ENCODE peak calls at places on chromosomes 7 and 10, in six cellular contexts. X, L, T, C, B and F are unnamed samples.
A peak's percentile ranks its signal among the peaks of the same experiment; 100 is the strongest.

GRCh38 chr7:141675431-141676210 is 26.3 kb downstream of the DENND11 start:
- DNase-seq in X (no peak), L (no peak), C (no peak), B (no peak), T (no peak), F (no peak)

GRCh38 chr10:63563623-63564022 is 42.4 kb downstream of the REEP3 start:
- DNase-seq in C (no peak), T (no peak), L (no peak), B (no peak), X (no peak), F (no peak)

GRCh38 chr7:66503036-66503370 is 125.7 kb upstream of the KCTD7 start:
- DNase-seq in B (no peak), C (no peak), L (no peak), T (no peak), X (no peak), F (no peak)

GRCh38 chr7:34728156-34728555 is 70.1 kb downstream of the NPSR1 start:
- DNase-seq in X (no peak), L (no peak), B (no peak), C (no peak), T (no peak), F (no peak)

GRCh38 chr7:108345710-108346336 is 110.4 kb downstream of the NRCAM start:
- DNase-seq in T (no peak), L (no peak), X (no peak), C (no peak), B (no peak), F (no peak)

GRCh38 chr7:128284102-128284501 is 43.0 kb downstream of the LEP start:
- DNase-seq in C (no peak), T (no peak), L (no peak), X (no peak), B (no peak), F (no peak)

GRCh38 chr7:2431260-2431867 is 28.0 kb downstream of the CHST12 start:
- DNase-seq in L (peak; percentile 85), T (peak; percentile 75), C (no peak), B (no peak), X (no peak), F (no peak)

GRCh38 chr10:120172371-120172770 is 279.8 kb downstream of the SEC23IP start:
- DNase-seq in C (no peak), X (no peak), B (no peak), L (no peak), T (no peak), F (no peak)

GRCh38 chr7:76998263-76998666 is 33.9 kb downstream of the SPDYE17 start:
- DNase-seq in L (no peak), B (no peak), T (no peak), C (no peak), X (no peak), F (no peak)

GRCh38 chr7:25369794-25370193 is 141.5 kb upstream of the NPVF start:
- DNase-seq in L (no peak), X (no peak), B (no peak), T (no peak), C (no peak), F (no peak)

GRCh38 chr10:117345143-117345542 is 30.1 kb downstream of the PDZD8 start:
- DNase-seq in L (no peak), X (no peak), T (peak; percentile 58), C (no peak), B (no peak), F (no peak)

GRCh38 chr7:120989571-120990220 is 1.2 kb downstream of the CPED1 start:
- DNase-seq in X (peak; percentile 38), B (peak; percentile 53), T (no peak), C (no peak), L (no peak), F (peak; percentile 10)

GRCh38 chr7:815284-816216 is 16.7 kb upstream of the SUN1 start:
- DNase-seq in T (peak; percentile 94), B (peak; percentile 68), X (no peak), C (peak; percentile 80), L (peak; percentile 90), F (peak; percentile 66)

GRCh38 chr10:128568041-128568440 is 441.8 kb upstream of the MKI67 start:
- DNase-seq in L (no peak), B (no peak), X (no peak), C (no peak), T (no peak), F (no peak)

GRCh38 chr10:90621577-90621976 is 236.3 kb downstream of the HTR7 start:
- DNase-seq in B (peak; percentile 34), L (peak; percentile 59), C (peak; percentile 48), X (peak; percentile 2), T (peak; percentile 40), F (peak; percentile 12)

GRCh38 chr10:129861776-129862530 is 102.1 kb downstream of the EBF3 start:
- DNase-seq in T (no peak), B (no peak), C (no peak), X (no peak), L (no peak), F (no peak)

GRCh38 chr7:1124164-1124563 is 35.8 kb downstream of the ZFAND2A start:
- DNase-seq in B (no peak), X (no peak), C (no peak), T (no peak), L (no peak), F (no peak)

GRCh38 chr7:5266148-5267028 is 16.4 kb upstream of the SLC29A4 start:
- DNase-seq in C (no peak), X (no peak), L (no peak), B (peak; percentile 9), T (peak; percentile 65), F (no peak)

GRCh38 chr10:84348860-84349259 is 20.5 kb downstream of the CCSER2 start:
- DNase-seq in X (peak; percentile 88), C (no peak), B (peak; percentile 28), L (no peak), T (no peak), F (no peak)

GRCh38 chr7:7895004-7895650 is 73.5 kb upstream of the GLCCI1 start:
- DNase-seq in X (no peak), C (no peak), T (no peak), L (no peak), B (no peak), F (no peak)

GRCh38 chr7:4058158-4058557 is 623.9 kb upstream of the FOXK1 start:
- DNase-seq in T (no peak), C (no peak), X (peak; percentile 6), B (no peak), L (no peak), F (no peak)

GRCh38 chr7:155280446-155281410 is 16.9 kb upstream of the INSIG1 start:
- DNase-seq in B (no peak), T (no peak), C (no peak), L (no peak), X (no peak), F (peak; percentile 51)

GRCh38 chr7:123935436-123936381 is 10.7 kb downstream of the SPAM1 start:
- DNase-seq in X (no peak), L (no peak), C (no peak), B (no peak), T (no peak), F (peak; percentile 87)

GRCh38 chr10:19640864-19641263 is 175.4 kb upstream of the PLXDC2 start:
- DNase-seq in T (no peak), C (no peak), B (no peak), X (no peak), L (no peak), F (no peak)

GRCh38 chr7:92782236-92782635 is 54.1 kb downstream of the CDK6 start:
- DNase-seq in X (no peak), B (no peak), L (no peak), T (no peak), C (no peak), F (no peak)

GRCh38 chr7:101953248-101953819 is 135.9 kb downstream of the CUX1 start:
- DNase-seq in T (no peak), B (peak; percentile 98), C (no peak), X (peak; percentile 92), L (no peak), F (peak; percentile 30)

GRCh38 chr10:98224509-98224908 is 43.5 kb downstream of the LOXL4 start:
- DNase-seq in B (no peak), C (no peak), T (no peak), L (no peak), X (peak; percentile 57), F (no peak)

GRCh38 chr7:69656890-69657289 is 58.6 kb downstream of the AUTS2 start:
- DNase-seq in X (no peak), L (no peak), B (peak; percentile 15), C (no peak), T (no peak), F (no peak)

GRCh38 chr7:116242177-116242576 is 31.8 kb downstream of the TES start:
- DNase-seq in T (no peak), X (peak; percentile 51), C (no peak), B (no peak), L (no peak), F (no peak)

GRCh38 chr7:105600720-105601550 is 19.6 kb upstream of the EFCAB10 start:
- DNase-seq in L (no peak), X (no peak), C (no peak), T (peak; percentile 45), B (no peak), F (peak; percentile 22)
- H2AFZ ChIP-seq in L (no peak overlapping the region), X (peak overlapping the region; percentile 33), C (no peak overlapping the region), T (no peak overlapping the region), B (no peak overlapping the region), F (no peak overlapping the region)

GRCh38 chr7:44059219-44060090 is 5.9 kb downstream of the PGAM2 start:
- DNase-seq in X (no peak), B (no peak), L (no peak), C (no peak), T (no peak), F (no peak)
- H3K4me2 ChIP-seq in X (no peak overlapping the region), B (no peak overlapping the region), L (no peak overlapping the region), C (no peak overlapping the region), T (no peak overlapping the region), F (no peak overlapping the region)

GRCh38 chr10:79097021-79097695 is 28.4 kb downstream of the ZMIZ1 start:
- DNase-seq in T (no peak), L (no peak), C (no peak), X (peak; percentile 74), B (no peak), F (no peak)

GRCh38 chr10:79094412-79095175 is 25.8 kb downstream of the ZMIZ1 start:
- DNase-seq in T (no peak), B (peak; percentile 49), C (no peak), L (no peak), X (no peak), F (no peak)

GRCh38 chr10:79098061-79098460 is 29.3 kb downstream of the ZMIZ1 start:
- DNase-seq in T (no peak), C (no peak), L (no peak), X (no peak), B (no peak), F (no peak)

GRCh38 chr10:79095316-79095715 is 26.6 kb downstream of the ZMIZ1 start:
- DNase-seq in C (no peak), B (no peak), T (no peak), X (no peak), L (no peak), F (no peak)

DNA sequence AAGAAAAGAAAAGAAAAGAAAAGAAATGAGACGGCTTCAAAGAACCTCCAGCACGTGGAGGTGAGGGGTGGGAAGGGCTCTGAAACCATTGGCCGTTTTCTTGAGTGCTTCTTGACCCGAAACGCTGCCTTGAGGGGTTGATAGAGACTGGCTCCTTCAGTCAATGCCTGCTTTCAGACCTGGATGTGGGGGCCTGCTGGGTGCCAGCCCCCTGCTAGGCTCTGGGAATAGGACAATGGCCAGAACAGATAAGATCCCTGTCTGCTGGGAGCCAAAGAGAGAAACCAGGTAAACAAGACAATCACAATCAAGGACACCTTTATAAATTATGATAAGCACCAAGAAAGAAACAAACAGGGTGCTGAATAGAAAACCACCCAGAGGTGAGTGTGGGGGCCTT is 27.7 kb downstream of the ZMIZ1 start:
- DNase-seq in C (no peak), T (no peak), B (no peak), L (no peak), X (no peak), F (no peak)
- H3K23ac ChIP-seq in C (no peak overlapping the region), T (no peak overlapping the region), B (no peak overlapping the region), L (no peak overlapping the region), X (no peak overlapping the region), F (no peak overlapping the region)

GRCh38 chr10:122294006-122294405 is 22.9 kb downstream of the BTBD16 start:
- DNase-seq in L (no peak), C (no peak), B (no peak), T (no peak), X (no peak), F (peak; percentile 98)
- H2AFZ ChIP-seq in L (no peak overlapping the region), C (no peak overlapping the region), B (no peak overlapping the region), T (no peak overlapping the region), X (no peak overlapping the region), F (no peak overlapping the region)